ENCODE peak calls at places on chromosome 4, in four cellular contexts. X, N, K and Y are unnamed samples. For H3K36me3 and H3K27me3, the result is how much of the 10 kb centered on the place peaks cover.

GRCh38 chr4:153766758-153767157 is 6.9 kb upstream of the RNF175 start:
- DNase-seq in X (no peak), N (no peak), K (no peak), Y (no peak)

GRCh38 chr4:84218002-84218401 is 281.1 kb downstream of the NKX6-1 start:
- DNase-seq in N (no peak), X (no peak), K (no peak), Y (no peak)

GRCh38 chr4:84892950-84893349 is 73.5 kb downstream of the WDFY3 start:
- DNase-seq in X (no peak), K (no peak), N (no peak), Y (no peak)

GRCh38 chr4:19104176-19104575 is 1082.6 kb upstream of the LCORL start:
- DNase-seq in K (no peak), N (no peak), X (no peak), Y (no peak)

GRCh38 chr4:71406459-71406963 is 67.7 kb downstream of the SLC4A4 start:
- DNase-seq in X (peak), N (no peak), K (no peak), Y (no peak)

GRCh38 chr4:30789219-30789671 is 69.1 kb downstream of the PCDH7 start:
- DNase-seq in K (no peak), X (no peak), N (no peak), Y (no peak)

GRCh38 chr4:158238574-158238973 is 28.3 kb downstream of the TMEM144 start:
- DNase-seq in K (no peak), N (no peak), X (no peak), Y (no peak)

GRCh38 chr4:13701937-13702446 is 74.5 kb upstream of the BOD1L1 start:
- DNase-seq in X (peak), N (no peak), K (no peak), Y (peak)

GRCh38 chr4:186266699-186267467 is 894 bp downstream of the F11 start:
- DNase-seq in N (peak), K (no peak), X (peak), Y (no peak)

GRCh38 chr4:141849778-141850177 is 213.4 kb downstream of the IL15 start:
- DNase-seq in X (no peak), N (no peak), K (no peak), Y (no peak)

GRCh38 chr4:1249731-1250526 is 999 bp upstream of the CTBP1 start:
- DNase-seq in K (peak), X (peak), N (peak), Y (no peak)

GRCh38 chr4:182768821-182769220 is 148.4 kb downstream of the DCTD start:
- DNase-seq in N (no peak), K (no peak), X (peak), Y (no peak)

GRCh38 chr4:15714616-15715015 is 11.8 kb downstream of the BST1 start:
- DNase-seq in N (no peak), X (no peak), K (no peak), Y (peak)

GRCh38 chr4:73705721-73706120 is 34.6 kb upstream of the CXCL8 start:
- DNase-seq in N (no peak), K (no peak), X (no peak), Y (no peak)

GRCh38 chr4:2333356-2333841 is 71.5 kb upstream of the MXD4 start:
- DNase-seq in K (peak), N (peak), X (no peak), Y (no peak)

GRCh38 chr4:39362827-39363226 is 3.3 kb downstream of the RFC1 start:
- DNase-seq in K (no peak), N (no peak), X (no peak), Y (no peak)

GRCh38 chr4:44725166-44725565 is 1.2 kb downstream of the GNPDA2 start:
- DNase-seq in K (no peak), X (no peak), N (no peak), Y (no peak)

GRCh38 chr4:74161676-74162450 is 3.9 kb downstream of the MTHFD2L start:
- DNase-seq in N (no peak), X (no peak), K (no peak), Y (no peak)

GRCh38 chr4:953574-953915 is 19.8 kb downstream of the DGKQ start:
- DNase-seq in K (no peak), N (no peak), X (no peak), Y (no peak)

GRCh38 chr4:86220137-86220536 is 139.7 kb downstream of the MAPK10 start:
- DNase-seq in N (no peak), K (no peak), X (no peak), Y (no peak)

GRCh38 chr4:89558147-89558546 is 250.5 kb upstream of the GPRIN3 start:
- DNase-seq in X (no peak), K (no peak), N (peak), Y (no peak)

GRCh38 chr4:44232262-44232661 is 216.3 kb downstream of the KCTD8 start:
- DNase-seq in K (no peak), N (no peak), X (no peak), Y (no peak)

GRCh38 chr4:185969657-185970056 is 99.3 kb upstream of the TLR3 start:
- DNase-seq in K (no peak), N (no peak), X (no peak), Y (no peak)

GRCh38 chr4:28167411-28167810 is 1306.8 kb downstream of the STIM2 start:
- DNase-seq in N (peak), X (no peak), K (no peak), Y (no peak)

GRCh38 chr4:790466-790820 is 35.5 kb downstream of the CPLX1 start:
- DNase-seq in X (no peak), N (no peak), K (no peak), Y (no peak)

GRCh38 chr4:108036252-108036651 is 46.6 kb downstream of the HADH start:
- DNase-seq in K (peak), X (no peak), N (no peak), Y (no peak)

GRCh38 chr4:88382621-88383020 is 4.0 kb downstream of the HERC6 start:
- DNase-seq in K (no peak), X (no peak), N (no peak), Y (no peak)

DNA sequence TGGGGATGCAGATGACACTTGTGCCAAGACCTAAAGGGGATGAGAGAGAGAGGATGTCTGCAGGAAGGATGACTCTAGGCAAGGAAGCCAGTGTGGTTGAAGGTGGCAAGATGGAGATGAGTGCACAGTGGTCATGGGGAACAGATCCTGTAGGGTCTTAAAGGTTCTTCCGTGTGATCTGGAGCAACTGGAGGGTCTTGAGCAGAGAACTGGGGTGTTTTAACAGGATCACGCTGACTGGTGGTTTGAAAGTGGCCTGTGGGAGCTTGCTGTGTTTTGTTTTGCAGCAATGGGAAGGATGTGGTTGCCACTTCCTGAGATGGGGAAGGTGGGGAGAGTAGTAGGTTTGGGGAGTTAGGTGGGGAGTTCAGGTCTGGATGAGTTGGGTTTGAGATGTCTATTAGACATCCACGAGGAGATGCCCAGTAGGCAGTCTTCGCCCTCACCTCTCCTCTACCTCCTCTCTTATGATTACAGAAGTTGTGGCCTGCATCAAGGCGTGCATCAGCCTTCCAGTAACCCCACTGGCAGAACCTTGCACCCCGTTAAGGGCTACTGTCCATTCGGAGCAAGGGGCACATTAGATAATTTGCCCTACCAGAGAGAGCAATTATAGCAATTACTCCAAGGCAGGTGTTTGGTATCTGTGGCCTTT is 1.4 kb upstream of the STBD1 start:
- DNase-seq in N (no peak), X (no peak), K (no peak), Y (no peak)
- H3K4me3 ChIP-seq in N (peak), X (peak), K (no peak), Y (peak)

DNA sequence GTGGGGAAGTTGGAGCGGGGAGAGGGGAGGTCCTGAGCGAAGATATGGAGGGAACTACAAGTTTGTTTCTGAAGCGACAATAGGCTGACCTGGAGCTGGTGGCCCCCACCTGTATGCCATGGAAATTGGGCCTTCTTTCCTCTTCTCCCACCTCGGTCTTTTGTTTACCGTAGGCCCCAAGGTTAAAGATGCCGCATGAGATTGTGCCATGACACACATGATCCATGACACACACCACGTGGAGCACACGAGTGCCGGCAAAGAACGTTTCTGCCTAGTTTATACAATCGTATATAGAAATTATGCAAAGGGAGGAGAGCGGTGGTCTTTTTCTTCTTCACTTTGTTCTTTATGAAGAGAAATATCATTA is 408 bp downstream of the TMEM33 start:
- DNase-seq in N (no peak), K (no peak), X (no peak), Y (peak)
- H3K36me3 ChIP-seq in N (under half), K (under half), X (under half), Y (under half)

GRCh38 chr4:6013564-6013963 is 4.7 kb downstream of the C4orf50 start:
- DNase-seq in X (no peak), K (no peak), N (no peak), Y (no peak)
- H3K27me3 ChIP-seq in X (under half), K (under half), N (under half), Y (under half)

GRCh38 chr4:113967687-113968086 is 11.8 kb downstream of the ARSJ start:
- DNase-seq in K (no peak), X (no peak), N (no peak), Y (no peak)
- H3K4me3 ChIP-seq in K (no peak), X (no peak), N (no peak), Y (no peak)

DNA sequence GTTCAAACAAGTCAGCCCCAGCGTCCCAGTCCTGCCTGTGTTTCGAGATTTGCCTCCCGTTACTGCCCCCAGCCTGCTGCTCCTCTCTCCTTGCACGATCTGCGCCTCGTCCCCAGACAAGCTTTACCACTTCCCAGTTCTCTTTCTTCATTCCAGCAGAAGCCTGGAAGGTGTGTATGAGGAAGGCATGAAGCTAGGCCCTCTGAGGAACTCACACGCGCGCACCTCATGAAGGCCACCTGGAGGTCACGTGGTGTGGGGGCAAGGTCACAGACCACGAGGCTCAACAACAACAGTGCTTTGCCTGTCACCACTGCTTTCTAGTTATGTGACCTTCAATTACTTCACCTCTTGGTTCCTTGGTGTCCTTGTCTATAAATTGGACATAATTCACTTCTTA is 181.0 kb downstream of the PALLD start:
- DNase-seq in K (no peak), N (no peak), X (no peak), Y (no peak)
- H3K36me3 ChIP-seq in K (under half), N (under half), X (under half), Y (under half)

GRCh38 chr4:155249036-155249566 is 40.7 kb downstream of the NPY2R start:
- DNase-seq in X (no peak), K (no peak), N (no peak), Y (no peak)

GRCh38 chr4:155241664-155242063 is 33.2 kb downstream of the NPY2R start:
- DNase-seq in K (no peak), X (no peak), N (no peak), Y (no peak)

GRCh38 chr4:155248002-155248896 is 39.8 kb downstream of the NPY2R start:
- DNase-seq in X (no peak), K (no peak), N (peak), Y (peak)

GRCh38 chr4:155241225-155241624 is 32.8 kb downstream of the NPY2R start:
- DNase-seq in N (no peak), X (no peak), K (no peak), Y (no peak)

DNA sequence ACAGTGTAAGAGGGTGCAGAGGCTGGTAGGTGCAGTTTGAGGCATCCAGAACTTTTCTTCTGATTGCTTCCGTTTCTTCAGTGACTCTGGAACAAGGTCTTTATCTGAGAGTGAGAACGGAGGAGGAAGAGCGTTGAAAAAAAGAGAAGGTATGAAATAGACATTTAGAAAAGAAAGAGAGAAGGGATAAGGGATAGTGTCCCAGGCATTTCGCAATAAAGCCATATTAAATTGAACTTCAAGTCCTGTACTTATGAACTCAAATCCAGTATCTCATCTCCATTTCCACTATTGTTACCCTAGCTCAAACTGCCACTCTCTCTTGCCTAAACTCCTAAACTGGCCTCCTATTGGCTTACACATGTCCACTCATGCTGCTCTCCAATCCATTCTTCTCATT is 36.7 kb downstream of the NPY2R start:
- DNase-seq in N (no peak), X (no peak), K (no peak), Y (no peak)
- H3K27me3 ChIP-seq in N (under half), X (under half), K (under half), Y (under half)

GRCh38 chr4:23889814-23890269 is at the start of gene PPARGC1A:
- DNase-seq in N (peak), K (peak), X (no peak), Y (no peak)
- H3K4me3 ChIP-seq in N (peak), K (peak), X (peak), Y (peak)

GRCh38 chr4:7063362-7063761 is 4.5 kb downstream of the GRPEL1 start:
- DNase-seq in N (no peak), K (no peak), X (no peak), Y (no peak)

GRCh38 chr4:7059673-7060072 is 8.2 kb downstream of the GRPEL1 start:
- DNase-seq in K (no peak), X (no peak), N (no peak), Y (no peak)

GRCh38 chr4:7062816-7063215 is 5.0 kb downstream of the GRPEL1 start:
- DNase-seq in N (no peak), K (no peak), X (no peak), Y (no peak)

GRCh38 chr4:7060346-7061150 is 7.3 kb downstream of the GRPEL1 start:
- DNase-seq in X (no peak), N (no peak), K (no peak), Y (no peak)

DNA sequence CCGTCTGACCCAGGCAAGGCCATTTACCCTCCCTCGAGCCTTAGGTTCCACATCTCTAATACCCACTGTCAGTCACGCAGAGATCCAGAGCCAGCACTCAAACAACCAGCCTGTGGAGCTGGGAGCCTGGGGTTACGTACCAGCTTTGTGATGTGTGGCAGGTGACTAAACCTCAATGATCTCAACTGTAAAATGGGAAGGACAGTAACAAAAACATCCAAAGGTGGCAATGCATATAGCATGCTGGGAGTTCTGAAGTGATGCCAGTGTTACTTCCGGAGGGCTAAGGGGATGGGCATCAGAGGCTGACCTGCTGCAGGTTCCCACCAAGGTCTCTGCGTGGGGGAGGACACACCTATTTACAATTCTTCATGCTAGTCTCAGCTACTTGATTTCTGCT is 6.0 kb downstream of the GRPEL1 start:
- DNase-seq in K (no peak), X (no peak), N (no peak), Y (no peak)
- H3K36me3 ChIP-seq in K (under half), X (under half), N (half or more), Y (under half)

DNA sequence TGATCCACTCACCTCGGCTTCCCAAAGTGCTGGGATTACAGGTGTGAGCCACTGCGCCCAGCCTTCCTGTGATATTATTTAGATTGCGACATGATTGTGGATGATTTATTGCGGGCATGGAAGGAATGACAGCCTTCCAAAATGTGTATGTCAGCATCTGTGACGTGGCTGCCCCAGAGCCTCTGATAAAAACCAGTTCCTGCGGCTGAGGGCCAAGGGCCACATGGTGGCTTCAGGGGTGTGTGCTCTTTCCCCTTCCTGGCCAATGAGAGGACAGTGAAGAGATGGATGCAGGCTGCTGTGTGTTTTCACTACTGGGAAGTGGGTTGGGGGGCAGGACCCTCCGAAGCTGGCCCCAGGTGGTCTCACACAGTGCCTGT is 57.4 kb upstream of the HGFAC start:
- DNase-seq in X (no peak), N (no peak), K (no peak), Y (no peak)
- H3K27me3 ChIP-seq in X (under half), N (under half), K (under half), Y (under half)